ENCODE peak calls at places on chromosomes 4 and X, in eight cellular contexts. M is amniotic epithelial cell, V is NCI-H748 treated with DMSO at 0.1 percent for 48 hours, P is HEK293T, Q is AG20443, B is heart left ventricle, E is fibroblast of lung, Y is BJ. U is an unnamed sample.

GRCh38 chrX:14029039-14029424 is 660 bp downstream of the GEMIN8 start:
- DNase-seq in P (no peak), E (no peak), Q (no peak), Y (no peak), M (no peak), B (no peak), V (peak; percentile 32), U (no peak)

GRCh38 chrX:14409341-14409740 is 120.0 kb upstream of the GLRA2 start:
- DNase-seq in P (no peak), B (peak; percentile 7), M (no peak), E (no peak), Y (no peak), V (peak; percentile 15), Q (no peak), U (no peak)

GRCh38 chrX:41481264-41482109 is 34.3 kb downstream of the NYX start:
- DNase-seq in Q (peak; percentile 25), B (no peak), Y (no peak), P (peak; percentile 63), E (no peak), M (no peak), V (no peak), U (no peak)

GRCh38 chr4:147480891-147481576 is at the start of gene EDNRA:
- DNase-seq in P (peak; percentile 53), B (peak; percentile 57), M (peak; percentile 39), E (peak; percentile 72), Y (no peak), Q (peak; percentile 78), V (no peak), U (peak; percentile 73)

GRCh38 chr4:173504181-173504503 is 25.9 kb downstream of the HAND2 start:
- DNase-seq in Q (no peak), Y (no peak), E (no peak), V (no peak), B (no peak), P (no peak), M (no peak), U (no peak)

GRCh38 chr4:8341691-8342090 is 72.1 kb downstream of the HTRA3 start:
- DNase-seq in Q (no peak), P (no peak), V (no peak), M (no peak), E (no peak), B (peak; percentile 69), Y (no peak), U (no peak)

GRCh38 chrX:18206657-18207056 is 14.0 kb downstream of the BEND2 start:
- DNase-seq in Y (no peak), M (no peak), V (no peak), E (no peak), Q (no peak), P (no peak), B (no peak), U (no peak)

GRCh38 chrX:141879616-141880015 is 24.1 kb upstream of the MAGEC1 start:
- DNase-seq in Y (no peak), Q (no peak), P (peak; percentile 11), B (no peak), V (no peak), M (no peak), E (no peak), U (no peak)

GRCh38 chr4:99207911-99208718 is 10.9 kb downstream of the ADH6 start:
- DNase-seq in Y (no peak), M (peak; percentile 45), V (no peak), Q (no peak), P (no peak), B (no peak), E (peak; percentile 61), U (no peak)

GRCh38 chrX:153766871-153767673 is 3.0 kb downstream of the PLXNB3 start:
- DNase-seq in Q (no peak), P (no peak), M (no peak), Y (no peak), V (no peak), E (no peak), B (no peak), U (peak; percentile 8)

U was measured in AG08396.